ENCODE peak calls at places on chromosomes 7 and 10, in five cellular contexts. One of them, this sample, is unnamed.

GRCh38 chr7:7424151-7424873 is 111.4 kb downstream of the COL28A1 start:
- DNase-seq in Ammon's horn: peak
- DNase-seq in cardiac muscle cell: peak
- DNase-seq in Calu3: peak
- DNase-seq in stimulated activated CD8-positive, alpha-beta memory T cell treated with anti-CD3 and anti-CD28 coated beads, Interleukin-4, amount 100 ng/mL, for 1 hour: no peak
- DNase-seq in this sample: no peak

GRCh38 chr10:117170244-117170643 is 27.0 kb upstream of the KCNK18 start:
- DNase-seq in Calu3: no peak
- DNase-seq in Ammon's horn: no peak
- DNase-seq in stimulated activated CD8-positive, alpha-beta memory T cell treated with anti-CD3 and anti-CD28 coated beads, Interleukin-4, amount 100 ng/mL, for 1 hour: no peak
- DNase-seq in cardiac muscle cell: no peak
- DNase-seq in this sample: no peak

GRCh38 chr10:45197816-45198595 is 117.4 kb downstream of the OR13A1 start:
- DNase-seq in Calu3: no peak
- DNase-seq in Ammon's horn: no peak
- DNase-seq in cardiac muscle cell: no peak
- DNase-seq in stimulated activated CD8-positive, alpha-beta memory T cell treated with anti-CD3 and anti-CD28 coated beads, Interleukin-4, amount 100 ng/mL, for 1 hour: no peak
- DNase-seq in this sample: no peak

GRCh38 chr10:100697070-100697469 is 48.3 kb upstream of the PAX2 start:
- DNase-seq in cardiac muscle cell: no peak
- DNase-seq in Ammon's horn: no peak
- DNase-seq in stimulated activated CD8-positive, alpha-beta memory T cell treated with anti-CD3 and anti-CD28 coated beads, Interleukin-4, amount 100 ng/mL, for 1 hour: no peak
- DNase-seq in Calu3: peak
- DNase-seq in this sample: no peak

GRCh38 chr7:116161733-116162132 is 48.6 kb upstream of the TES start:
- DNase-seq in Ammon's horn: no peak
- DNase-seq in Calu3: no peak
- DNase-seq in stimulated activated CD8-positive, alpha-beta memory T cell treated with anti-CD3 and anti-CD28 coated beads, Interleukin-4, amount 100 ng/mL, for 1 hour: no peak
- DNase-seq in cardiac muscle cell: peak
- DNase-seq in this sample: no peak

GRCh38 chr7:2736411-2736914 is 48.5 kb downstream of the AMZ1 start:
- DNase-seq in cardiac muscle cell: peak
- DNase-seq in Calu3: no peak
- DNase-seq in Ammon's horn: no peak
- DNase-seq in stimulated activated CD8-positive, alpha-beta memory T cell treated with anti-CD3 and anti-CD28 coated beads, Interleukin-4, amount 100 ng/mL, for 1 hour: no peak
- DNase-seq in this sample: no peak

GRCh38 chr10:33064706-33065105 is 106.7 kb upstream of the ITGB1 start:
- DNase-seq in Calu3: no peak
- DNase-seq in Ammon's horn: no peak
- DNase-seq in stimulated activated CD8-positive, alpha-beta memory T cell treated with anti-CD3 and anti-CD28 coated beads, Interleukin-4, amount 100 ng/mL, for 1 hour: no peak
- DNase-seq in cardiac muscle cell: no peak
- DNase-seq in this sample: no peak

GRCh38 chr10:46297406-46298204 is 10.8 kb downstream of the ANTXRL start:
- DNase-seq in cardiac muscle cell: no peak
- DNase-seq in Ammon's horn: no peak
- DNase-seq in stimulated activated CD8-positive, alpha-beta memory T cell treated with anti-CD3 and anti-CD28 coated beads, Interleukin-4, amount 100 ng/mL, for 1 hour: no peak
- DNase-seq in Calu3: no peak
- DNase-seq in this sample: no peak

This sample was measured in cortex of kidney.